ENCODE peak calls at places on chromosomes 5 and 9, in five cellular contexts. O, J, E, R and G are unnamed samples.

GRCh38 chr9:72338631-72339030 is 26.4 kb downstream of the ZFAND5 start:
- DNase-seq in O (no peak), J (no peak), E (no peak), R (no peak), G (no peak)

GRCh38 chr9:135925496-135926133 is 18.3 kb upstream of the CAMSAP1 start:
- DNase-seq in O (peak), J (peak), E (peak), R (no peak), G (no peak)

GRCh38 chr5:73370076-73370475 is 78.5 kb downstream of the FOXD1 start:
- DNase-seq in O (no peak), J (no peak), E (no peak), R (no peak), G (no peak)

GRCh38 chr5:132501961-132502931 is 11.7 kb upstream of the IRF1 start:
- DNase-seq in O (no peak), J (peak), E (peak), R (no peak), G (no peak)

GRCh38 chr5:128035689-128036088 is 47.9 kb upstream of the SLC12A2 start:
- DNase-seq in O (no peak), J (no peak), E (no peak), R (no peak), G (no peak)

GRCh38 chr9:113635586-113635985 is 172.1 kb downstream of the RGS3 start:
- DNase-seq in O (peak), J (no peak), E (no peak), R (no peak), G (no peak)

GRCh38 chr5:106312360-106312759 is 1358.4 kb downstream of the EFNA5 start:
- DNase-seq in O (no peak), J (peak), E (peak), R (no peak), G (no peak)

GRCh38 chr9:121840838-121841760 is 189.7 kb downstream of the DAB2IP start:
- DNase-seq in O (peak), J (no peak), E (no peak), R (no peak), G (no peak)

GRCh38 chr5:962386-962785 is 46.2 kb upstream of the NKD2 start:
- DNase-seq in O (no peak), J (no peak), E (no peak), R (no peak), G (no peak)

GRCh38 chr5:50595199-50595598 is 71.2 kb upstream of the PARP8 start:
- DNase-seq in O (no peak), J (peak), E (peak), R (peak), G (peak)

GRCh38 chr9:108412755-108413154 is 443.0 kb downstream of the ACTL7B start:
- DNase-seq in O (no peak), J (peak), E (peak), R (no peak), G (no peak)

GRCh38 chr9:18459958-18460584 is 13.9 kb upstream of the ADAMTSL1 start:
- DNase-seq in O (no peak), J (peak), E (peak), R (no peak), G (peak)

GRCh38 chr5:114467141-114467540 is 105.3 kb downstream of the KCNN2 start:
- DNase-seq in O (no peak), J (no peak), E (no peak), R (no peak), G (no peak)

GRCh38 chr5:159768243-159768642 is 148.0 kb upstream of the ADRA1B start:
- DNase-seq in O (no peak), J (peak), E (peak), R (no peak), G (no peak)

GRCh38 chr5:130529716-130530485 is 625.6 kb downstream of the CHSY3 start:
- DNase-seq in O (peak), J (no peak), E (no peak), R (no peak), G (no peak)

GRCh38 chr5:179914032-179914755 is 6.5 kb upstream of the TBC1D9B start:
- DNase-seq in O (no peak), J (peak), E (peak), R (no peak), G (no peak)

GRCh38 chr9:86534572-86535258 is 180.5 kb upstream of the TUT7 start:
- DNase-seq in O (no peak), J (peak), E (peak), R (peak), G (no peak)

GRCh38 chr5:72921886-72922285 is 34.0 kb upstream of the FCHO2 start:
- DNase-seq in O (no peak), J (no peak), E (no peak), R (no peak), G (no peak)

GRCh38 chr9:99801775-99802174 is 19.9 kb upstream of the NR4A3 start:
- DNase-seq in O (no peak), J (no peak), E (no peak), R (no peak), G (no peak)

GRCh38 chr9:96192710-96193109 is 109.3 kb downstream of the HSD17B3 start:
- DNase-seq in O (no peak), J (no peak), E (no peak), R (no peak), G (no peak)

GRCh38 chr9:12696931-12697622 is 3.9 kb downstream of the TYRP1 start:
- DNase-seq in O (no peak), J (no peak), E (no peak), R (no peak), G (peak)

GRCh38 chr9:12698986-12699385 is 5.8 kb downstream of the TYRP1 start:
- DNase-seq in O (no peak), J (no peak), E (no peak), R (no peak), G (no peak)

GRCh38 chr9:12698293-12698692 is 5.1 kb downstream of the TYRP1 start:
- DNase-seq in O (no peak), J (peak), E (peak), R (no peak), G (peak)

GRCh38 chr9:12697719-12698118 is 4.5 kb downstream of the TYRP1 start:
- DNase-seq in O (no peak), J (no peak), E (no peak), R (no peak), G (no peak)

GRCh38 chr9:12699529-12699928 is 6.3 kb downstream of the TYRP1 start:
- DNase-seq in O (no peak), J (peak), E (peak), R (no peak), G (no peak)
- TF ChIP-seq CTCF in O (no peak), J (peak), E (peak), R (peak), G (peak)

DNA sequence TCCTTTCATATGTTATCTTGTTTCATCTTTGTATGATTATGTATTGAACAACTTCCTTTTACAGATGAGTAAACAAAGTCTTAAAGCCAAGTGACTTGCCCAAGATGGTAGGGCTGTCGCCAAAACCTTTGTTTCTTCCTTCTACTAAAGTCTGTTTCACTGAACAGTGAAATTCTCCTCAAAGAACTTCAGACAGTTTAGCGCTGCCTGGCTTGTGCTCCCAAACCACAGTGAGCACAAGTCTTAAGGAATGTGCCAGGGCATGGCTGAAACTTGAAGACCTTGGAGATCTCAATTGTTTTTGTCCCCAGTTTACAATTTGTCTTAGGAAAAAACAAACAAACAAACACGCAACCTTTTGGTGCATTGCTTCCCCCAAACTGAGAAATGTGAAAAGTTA is 273.5 kb downstream of the CRB2 start:
- DNase-seq in O (no peak), J (no peak), E (no peak), R (no peak), G (no peak)
- H3K4me3 ChIP-seq in O (no peak), J (no peak), E (no peak), R (no peak), G (no peak)

GRCh38 chr5:146706321-146706972 is 172.1 kb downstream of the PPP2R2B start:
- DNase-seq in O (peak), J (no peak), E (no peak), R (no peak), G (no peak)
- TF ChIP-seq CTCF in O (no peak), J (no peak), E (no peak), R (no peak), G (no peak)

GRCh38 chr5:35856186-35857003 is at the start of gene IL7R:
- DNase-seq in O (no peak), J (peak), E (peak), R (peak), G (no peak)

GRCh38 chr5:35855221-35855620 is 1.5 kb upstream of the IL7R start:
- DNase-seq in O (no peak), J (no peak), E (no peak), R (no peak), G (no peak)

GRCh38 chr5:35852084-35852734 is 4.5 kb upstream of the IL7R start:
- DNase-seq in O (no peak), J (peak), E (no peak), R (no peak), G (no peak)

GRCh38 chr5:35853652-35854051 is 3.0 kb upstream of the IL7R start:
- DNase-seq in O (no peak), J (no peak), E (no peak), R (no peak), G (no peak)

GRCh38 chr5:35854248-35854647 is 2.4 kb upstream of the IL7R start:
- DNase-seq in O (no peak), J (no peak), E (no peak), R (no peak), G (no peak)
- H3K4me3 ChIP-seq in O (no peak), J (no peak), E (no peak), R (no peak), G (no peak)

GRCh38 chr5:55982957-55983381 is 11.8 kb downstream of the IL6ST start:
- DNase-seq in O (no peak), J (no peak), E (no peak), R (no peak), G (no peak)
- TF ChIP-seq CTCF in O (peak), J (no peak), E (no peak), R (peak), G (peak)

GRCh38 chr5:125835293-125836172 is 587.7 kb upstream of the GRAMD2B start:
- DNase-seq in O (peak), J (peak), E (peak), R (peak), G (peak)
- H3K4me3 ChIP-seq in O (peak), J (no peak), E (no peak), R (no peak), G (no peak)

GRCh38 chr5:20231040-20231439 is 243.0 kb upstream of the CDH18 start:
- DNase-seq in O (no peak), J (peak), E (no peak), R (no peak), G (no peak)
- TF ChIP-seq CTCF in O (no peak), J (peak), E (no peak), R (peak), G (peak)